ENCODE peak calls at places on chromosomes 3 and 15, in nine cellular contexts. One of them, this sample, is unnamed.

GRCh38 chr3:50567386-50568182 is at the start of gene C3orf18:
- DNase-seq in coronary artery: peak; percentile 93
- DNase-seq in KBM-7: no peak
- DNase-seq in cardiac fibroblast: peak; percentile 93
- DNase-seq in stimulated activated CD8-positive, alpha-beta memory T cell treated with anti-CD3 and anti-CD28 coated beads, Interleukin-12 subunit alpha, Interleukin-12 subunit beta, amount 100 ng/mL, for 1 hour: peak; percentile 90
- DNase-seq in stimulated activated naive CD8-positive, alpha-beta T cell treated with anti-CD3 and anti-CD28 coated beads, Interleukin-15, Interleukin-2, amounts not matched to agents 100 U/mL and 50 U/mL, for 24 hours: peak; percentile 97
- DNase-seq in body of pancreas: peak; percentile 91
- DNase-seq in lower leg skin: peak; percentile 99
- DNase-seq in EL: peak; percentile 92
- DNase-seq in this sample: peak; percentile 62

GRCh38 chr3:172606021-172606420 is 82.8 kb upstream of the TNFSF10 start:
- DNase-seq in coronary artery: no peak
- DNase-seq in EL: peak; percentile 79
- DNase-seq in cardiac fibroblast: peak; percentile 47
- DNase-seq in stimulated activated CD8-positive, alpha-beta memory T cell treated with anti-CD3 and anti-CD28 coated beads, Interleukin-12 subunit alpha, Interleukin-12 subunit beta, amount 100 ng/mL, for 1 hour: no peak
- DNase-seq in lower leg skin: no peak
- DNase-seq in body of pancreas: no peak
- DNase-seq in stimulated activated naive CD8-positive, alpha-beta T cell treated with anti-CD3 and anti-CD28 coated beads, Interleukin-15, Interleukin-2, amounts not matched to agents 100 U/mL and 50 U/mL, for 24 hours: no peak
- DNase-seq in KBM-7: no peak
- DNase-seq in this sample: no peak

GRCh38 chr3:106518516-106518915 is 649.7 kb upstream of the CBLB start:
- DNase-seq in coronary artery: no peak
- DNase-seq in lower leg skin: no peak
- DNase-seq in stimulated activated CD8-positive, alpha-beta memory T cell treated with anti-CD3 and anti-CD28 coated beads, Interleukin-12 subunit alpha, Interleukin-12 subunit beta, amount 100 ng/mL, for 1 hour: no peak
- DNase-seq in body of pancreas: no peak
- DNase-seq in stimulated activated naive CD8-positive, alpha-beta T cell treated with anti-CD3 and anti-CD28 coated beads, Interleukin-15, Interleukin-2, amounts not matched to agents 100 U/mL and 50 U/mL, for 24 hours: no peak
- DNase-seq in EL: peak; percentile 72
- DNase-seq in KBM-7: no peak
- DNase-seq in cardiac fibroblast: peak; percentile 41
- DNase-seq in this sample: no peak

GRCh38 chr15:22893081-22893480 is 54.6 kb downstream of the NIPA2 start:
- DNase-seq in stimulated activated CD8-positive, alpha-beta memory T cell treated with anti-CD3 and anti-CD28 coated beads, Interleukin-12 subunit alpha, Interleukin-12 subunit beta, amount 100 ng/mL, for 1 hour: no peak
- DNase-seq in cardiac fibroblast: no peak
- DNase-seq in body of pancreas: no peak
- DNase-seq in lower leg skin: no peak
- DNase-seq in EL: no peak
- DNase-seq in KBM-7: no peak
- DNase-seq in stimulated activated naive CD8-positive, alpha-beta T cell treated with anti-CD3 and anti-CD28 coated beads, Interleukin-15, Interleukin-2, amounts not matched to agents 100 U/mL and 50 U/mL, for 24 hours: no peak
- DNase-seq in coronary artery: no peak
- DNase-seq in this sample: no peak

GRCh38 chr3:99645277-99646106 is 7.1 kb downstream of the COL8A1 start:
- DNase-seq in cardiac fibroblast: peak; percentile 81
- DNase-seq in body of pancreas: no peak
- DNase-seq in stimulated activated naive CD8-positive, alpha-beta T cell treated with anti-CD3 and anti-CD28 coated beads, Interleukin-15, Interleukin-2, amounts not matched to agents 100 U/mL and 50 U/mL, for 24 hours: no peak
- DNase-seq in KBM-7: peak; percentile 22
- DNase-seq in lower leg skin: peak; percentile 83
- DNase-seq in stimulated activated CD8-positive, alpha-beta memory T cell treated with anti-CD3 and anti-CD28 coated beads, Interleukin-12 subunit alpha, Interleukin-12 subunit beta, amount 100 ng/mL, for 1 hour: no peak
- DNase-seq in coronary artery: no peak
- DNase-seq in EL: peak; percentile 65
- DNase-seq in this sample: no peak

GRCh38 chr3:18559323-18559972 is 134.3 kb upstream of the SATB1 start:
- DNase-seq in cardiac fibroblast: peak; percentile 30
- DNase-seq in lower leg skin: no peak
- DNase-seq in stimulated activated CD8-positive, alpha-beta memory T cell treated with anti-CD3 and anti-CD28 coated beads, Interleukin-12 subunit alpha, Interleukin-12 subunit beta, amount 100 ng/mL, for 1 hour: no peak
- DNase-seq in stimulated activated naive CD8-positive, alpha-beta T cell treated with anti-CD3 and anti-CD28 coated beads, Interleukin-15, Interleukin-2, amounts not matched to agents 100 U/mL and 50 U/mL, for 24 hours: peak; percentile 28
- DNase-seq in EL: peak; percentile 4
- DNase-seq in coronary artery: no peak
- DNase-seq in KBM-7: peak; percentile 72
- DNase-seq in body of pancreas: peak; percentile 42
- DNase-seq in this sample: no peak

GRCh38 chr3:123499316-123499715 is 50.4 kb upstream of the ADCY5 start:
- DNase-seq in cardiac fibroblast: peak; percentile 45
- DNase-seq in body of pancreas: no peak
- DNase-seq in stimulated activated naive CD8-positive, alpha-beta T cell treated with anti-CD3 and anti-CD28 coated beads, Interleukin-15, Interleukin-2, amounts not matched to agents 100 U/mL and 50 U/mL, for 24 hours: no peak
- DNase-seq in coronary artery: no peak
- DNase-seq in lower leg skin: no peak
- DNase-seq in EL: peak; percentile 67
- DNase-seq in stimulated activated CD8-positive, alpha-beta memory T cell treated with anti-CD3 and anti-CD28 coated beads, Interleukin-12 subunit alpha, Interleukin-12 subunit beta, amount 100 ng/mL, for 1 hour: no peak
- DNase-seq in KBM-7: no peak
- DNase-seq in this sample: no peak

GRCh38 chr15:42911058-42911592 is 9.5 kb downstream of the TTBK2 start:
- DNase-seq in coronary artery: no peak
- DNase-seq in stimulated activated naive CD8-positive, alpha-beta T cell treated with anti-CD3 and anti-CD28 coated beads, Interleukin-15, Interleukin-2, amounts not matched to agents 100 U/mL and 50 U/mL, for 24 hours: no peak
- DNase-seq in EL: peak; percentile 64
- DNase-seq in cardiac fibroblast: peak; percentile 16
- DNase-seq in lower leg skin: no peak
- DNase-seq in KBM-7: no peak
- DNase-seq in stimulated activated CD8-positive, alpha-beta memory T cell treated with anti-CD3 and anti-CD28 coated beads, Interleukin-12 subunit alpha, Interleukin-12 subunit beta, amount 100 ng/mL, for 1 hour: no peak
- DNase-seq in body of pancreas: no peak
- DNase-seq in this sample: no peak

GRCh38 chr3:11224870-11225251 is 47.3 kb upstream of the ATG7 start:
- DNase-seq in EL: no peak
- DNase-seq in KBM-7: no peak
- DNase-seq in cardiac fibroblast: no peak
- DNase-seq in lower leg skin: peak; percentile 69
- DNase-seq in body of pancreas: no peak
- DNase-seq in stimulated activated CD8-positive, alpha-beta memory T cell treated with anti-CD3 and anti-CD28 coated beads, Interleukin-12 subunit alpha, Interleukin-12 subunit beta, amount 100 ng/mL, for 1 hour: no peak
- DNase-seq in coronary artery: no peak
- DNase-seq in stimulated activated naive CD8-positive, alpha-beta T cell treated with anti-CD3 and anti-CD28 coated beads, Interleukin-15, Interleukin-2, amounts not matched to agents 100 U/mL and 50 U/mL, for 24 hours: no peak
- DNase-seq in this sample: no peak

GRCh38 chr3:85560088-85560790 is 601.5 kb downstream of the CADM2 start:
- DNase-seq in stimulated activated naive CD8-positive, alpha-beta T cell treated with anti-CD3 and anti-CD28 coated beads, Interleukin-15, Interleukin-2, amounts not matched to agents 100 U/mL and 50 U/mL, for 24 hours: no peak
- DNase-seq in cardiac fibroblast: peak; percentile 8
- DNase-seq in coronary artery: no peak
- DNase-seq in EL: no peak
- DNase-seq in body of pancreas: peak; percentile 41
- DNase-seq in lower leg skin: no peak
- DNase-seq in KBM-7: no peak
- DNase-seq in stimulated activated CD8-positive, alpha-beta memory T cell treated with anti-CD3 and anti-CD28 coated beads, Interleukin-12 subunit alpha, Interleukin-12 subunit beta, amount 100 ng/mL, for 1 hour: no peak
- DNase-seq in this sample: no peak

GRCh38 chr15:80234883-80235282 is 17.1 kb downstream of the CTXND1 start:
- DNase-seq in lower leg skin: peak; percentile 80
- DNase-seq in stimulated activated naive CD8-positive, alpha-beta T cell treated with anti-CD3 and anti-CD28 coated beads, Interleukin-15, Interleukin-2, amounts not matched to agents 100 U/mL and 50 U/mL, for 24 hours: peak; percentile 56
- DNase-seq in cardiac fibroblast: peak; percentile 50
- DNase-seq in stimulated activated CD8-positive, alpha-beta memory T cell treated with anti-CD3 and anti-CD28 coated beads, Interleukin-12 subunit alpha, Interleukin-12 subunit beta, amount 100 ng/mL, for 1 hour: no peak
- DNase-seq in KBM-7: peak; percentile 43
- DNase-seq in EL: peak; percentile 30
- DNase-seq in body of pancreas: peak; percentile 48
- DNase-seq in coronary artery: peak; percentile 70
- DNase-seq in this sample: no peak

GRCh38 chr3:178406206-178406605 is 130.0 kb upstream of the KCNMB2 start:
- DNase-seq in body of pancreas: no peak
- DNase-seq in EL: no peak
- DNase-seq in cardiac fibroblast: peak; percentile 54
- DNase-seq in stimulated activated CD8-positive, alpha-beta memory T cell treated with anti-CD3 and anti-CD28 coated beads, Interleukin-12 subunit alpha, Interleukin-12 subunit beta, amount 100 ng/mL, for 1 hour: no peak
- DNase-seq in KBM-7: no peak
- DNase-seq in lower leg skin: no peak
- DNase-seq in stimulated activated naive CD8-positive, alpha-beta T cell treated with anti-CD3 and anti-CD28 coated beads, Interleukin-15, Interleukin-2, amounts not matched to agents 100 U/mL and 50 U/mL, for 24 hours: no peak
- DNase-seq in coronary artery: no peak
- DNase-seq in this sample: no peak

GRCh38 chr3:63193647-63194046 is 84.5 kb upstream of the SYNPR start:
- DNase-seq in body of pancreas: no peak
- DNase-seq in cardiac fibroblast: peak; percentile 27
- DNase-seq in EL: peak; percentile 11
- DNase-seq in KBM-7: peak; percentile 16
- DNase-seq in coronary artery: no peak
- DNase-seq in stimulated activated CD8-positive, alpha-beta memory T cell treated with anti-CD3 and anti-CD28 coated beads, Interleukin-12 subunit alpha, Interleukin-12 subunit beta, amount 100 ng/mL, for 1 hour: no peak
- DNase-seq in lower leg skin: no peak
- DNase-seq in stimulated activated naive CD8-positive, alpha-beta T cell treated with anti-CD3 and anti-CD28 coated beads, Interleukin-15, Interleukin-2, amounts not matched to agents 100 U/mL and 50 U/mL, for 24 hours: no peak
- DNase-seq in this sample: no peak

GRCh38 chr15:32041294-32041693 is 11.0 kb downstream of the CHRNA7 start:
- DNase-seq in lower leg skin: no peak
- DNase-seq in coronary artery: no peak
- DNase-seq in stimulated activated naive CD8-positive, alpha-beta T cell treated with anti-CD3 and anti-CD28 coated beads, Interleukin-15, Interleukin-2, amounts not matched to agents 100 U/mL and 50 U/mL, for 24 hours: no peak
- DNase-seq in stimulated activated CD8-positive, alpha-beta memory T cell treated with anti-CD3 and anti-CD28 coated beads, Interleukin-12 subunit alpha, Interleukin-12 subunit beta, amount 100 ng/mL, for 1 hour: no peak
- DNase-seq in EL: no peak
- DNase-seq in KBM-7: no peak
- DNase-seq in cardiac fibroblast: no peak
- DNase-seq in body of pancreas: peak; percentile 40
- DNase-seq in this sample: no peak

GRCh38 chr3:13141991-13142412 is 68.8 kb upstream of the IQSEC1 start:
- DNase-seq in cardiac fibroblast: peak; percentile 32
- DNase-seq in stimulated activated naive CD8-positive, alpha-beta T cell treated with anti-CD3 and anti-CD28 coated beads, Interleukin-15, Interleukin-2, amounts not matched to agents 100 U/mL and 50 U/mL, for 24 hours: peak; percentile 28
- DNase-seq in body of pancreas: peak; percentile 6
- DNase-seq in lower leg skin: peak; percentile 54
- DNase-seq in coronary artery: peak; percentile 56
- DNase-seq in KBM-7: peak; percentile 29
- DNase-seq in stimulated activated CD8-positive, alpha-beta memory T cell treated with anti-CD3 and anti-CD28 coated beads, Interleukin-12 subunit alpha, Interleukin-12 subunit beta, amount 100 ng/mL, for 1 hour: no peak
- DNase-seq in EL: peak; percentile 46
- DNase-seq in this sample: no peak

GRCh38 chr15:93359037-93359779 is 270.2 kb upstream of the RGMA start:
- DNase-seq in stimulated activated naive CD8-positive, alpha-beta T cell treated with anti-CD3 and anti-CD28 coated beads, Interleukin-15, Interleukin-2, amounts not matched to agents 100 U/mL and 50 U/mL, for 24 hours: no peak
- DNase-seq in coronary artery: no peak
- DNase-seq in cardiac fibroblast: no peak
- DNase-seq in lower leg skin: no peak
- DNase-seq in EL: no peak
- DNase-seq in KBM-7: no peak
- DNase-seq in stimulated activated CD8-positive, alpha-beta memory T cell treated with anti-CD3 and anti-CD28 coated beads, Interleukin-12 subunit alpha, Interleukin-12 subunit beta, amount 100 ng/mL, for 1 hour: no peak
- DNase-seq in body of pancreas: peak; percentile 37
- DNase-seq in this sample: no peak

GRCh38 chr3:129487183-129487867 is 41.1 kb upstream of the RHO start:
- DNase-seq in KBM-7: no peak
- DNase-seq in stimulated activated naive CD8-positive, alpha-beta T cell treated with anti-CD3 and anti-CD28 coated beads, Interleukin-15, Interleukin-2, amounts not matched to agents 100 U/mL and 50 U/mL, for 24 hours: no peak
- DNase-seq in cardiac fibroblast: no peak
- DNase-seq in body of pancreas: no peak
- DNase-seq in lower leg skin: no peak
- DNase-seq in coronary artery: no peak
- DNase-seq in EL: no peak
- DNase-seq in stimulated activated CD8-positive, alpha-beta memory T cell treated with anti-CD3 and anti-CD28 coated beads, Interleukin-12 subunit alpha, Interleukin-12 subunit beta, amount 100 ng/mL, for 1 hour: no peak
- DNase-seq in this sample: no peak

GRCh38 chr15:101159096-101159935 is 92.5 kb downstream of the CHSY1 start:
- DNase-seq in stimulated activated CD8-positive, alpha-beta memory T cell treated with anti-CD3 and anti-CD28 coated beads, Interleukin-12 subunit alpha, Interleukin-12 subunit beta, amount 100 ng/mL, for 1 hour: no peak
- DNase-seq in lower leg skin: no peak
- DNase-seq in coronary artery: no peak
- DNase-seq in EL: no peak
- DNase-seq in KBM-7: no peak
- DNase-seq in body of pancreas: no peak
- DNase-seq in stimulated activated naive CD8-positive, alpha-beta T cell treated with anti-CD3 and anti-CD28 coated beads, Interleukin-15, Interleukin-2, amounts not matched to agents 100 U/mL and 50 U/mL, for 24 hours: peak; percentile 63
- DNase-seq in cardiac fibroblast: no peak
- DNase-seq in this sample: no peak

GRCh38 chr3:10520118-10520517 is 14.7 kb upstream of the ATP2B2 start:
- DNase-seq in cardiac fibroblast: no peak
- DNase-seq in KBM-7: no peak
- DNase-seq in EL: no peak
- DNase-seq in lower leg skin: no peak
- DNase-seq in stimulated activated naive CD8-positive, alpha-beta T cell treated with anti-CD3 and anti-CD28 coated beads, Interleukin-15, Interleukin-2, amounts not matched to agents 100 U/mL and 50 U/mL, for 24 hours: no peak
- DNase-seq in body of pancreas: no peak
- DNase-seq in coronary artery: no peak
- DNase-seq in stimulated activated CD8-positive, alpha-beta memory T cell treated with anti-CD3 and anti-CD28 coated beads, Interleukin-12 subunit alpha, Interleukin-12 subunit beta, amount 100 ng/mL, for 1 hour: no peak
- DNase-seq in this sample: no peak

GRCh38 chr3:190174471-190174870 is 53.8 kb upstream of the P3H2 start:
- DNase-seq in stimulated activated naive CD8-positive, alpha-beta T cell treated with anti-CD3 and anti-CD28 coated beads, Interleukin-15, Interleukin-2, amounts not matched to agents 100 U/mL and 50 U/mL, for 24 hours: no peak
- DNase-seq in coronary artery: no peak
- DNase-seq in EL: no peak
- DNase-seq in stimulated activated CD8-positive, alpha-beta memory T cell treated with anti-CD3 and anti-CD28 coated beads, Interleukin-12 subunit alpha, Interleukin-12 subunit beta, amount 100 ng/mL, for 1 hour: no peak
- DNase-seq in lower leg skin: no peak
- DNase-seq in body of pancreas: no peak
- DNase-seq in KBM-7: no peak
- DNase-seq in cardiac fibroblast: no peak
- DNase-seq in this sample: no peak

GRCh38 chr15:78034495-78035191 is 42.9 kb downstream of the TBC1D2B start:
- DNase-seq in body of pancreas: peak; percentile 68
- DNase-seq in KBM-7: peak; percentile 90
- DNase-seq in coronary artery: no peak
- DNase-seq in EL: no peak
- DNase-seq in stimulated activated naive CD8-positive, alpha-beta T cell treated with anti-CD3 and anti-CD28 coated beads, Interleukin-15, Interleukin-2, amounts not matched to agents 100 U/mL and 50 U/mL, for 24 hours: peak; percentile 85
- DNase-seq in cardiac fibroblast: no peak
- DNase-seq in lower leg skin: peak; percentile 86
- DNase-seq in stimulated activated CD8-positive, alpha-beta memory T cell treated with anti-CD3 and anti-CD28 coated beads, Interleukin-12 subunit alpha, Interleukin-12 subunit beta, amount 100 ng/mL, for 1 hour: peak; percentile 67
- DNase-seq in this sample: no peak

GRCh38 chr3:72306800-72307341 is 521.9 kb upstream of the PROK2 start:
- DNase-seq in coronary artery: no peak
- DNase-seq in lower leg skin: no peak
- DNase-seq in KBM-7: peak; percentile 61
- DNase-seq in stimulated activated naive CD8-positive, alpha-beta T cell treated with anti-CD3 and anti-CD28 coated beads, Interleukin-15, Interleukin-2, amounts not matched to agents 100 U/mL and 50 U/mL, for 24 hours: no peak
- DNase-seq in stimulated activated CD8-positive, alpha-beta memory T cell treated with anti-CD3 and anti-CD28 coated beads, Interleukin-12 subunit alpha, Interleukin-12 subunit beta, amount 100 ng/mL, for 1 hour: no peak
- DNase-seq in body of pancreas: peak; percentile 33
- DNase-seq in cardiac fibroblast: no peak
- DNase-seq in EL: no peak
- DNase-seq in this sample: no peak

GRCh38 chr3:186825294-186825821 is 17.2 kb upstream of the ADIPOQ start:
- DNase-seq in cardiac fibroblast: peak; percentile 69
- DNase-seq in lower leg skin: peak; percentile 84
- DNase-seq in KBM-7: peak; percentile 25
- DNase-seq in stimulated activated naive CD8-positive, alpha-beta T cell treated with anti-CD3 and anti-CD28 coated beads, Interleukin-15, Interleukin-2, amounts not matched to agents 100 U/mL and 50 U/mL, for 24 hours: peak; percentile 67
- DNase-seq in EL: peak; percentile 77
- DNase-seq in coronary artery: no peak
- DNase-seq in stimulated activated CD8-positive, alpha-beta memory T cell treated with anti-CD3 and anti-CD28 coated beads, Interleukin-12 subunit alpha, Interleukin-12 subunit beta, amount 100 ng/mL, for 1 hour: no peak
- DNase-seq in body of pancreas: no peak
- DNase-seq in this sample: no peak

GRCh38 chr3:163753033-163753432 is 1325.3 kb downstream of the SI start:
- DNase-seq in cardiac fibroblast: no peak
- DNase-seq in stimulated activated CD8-positive, alpha-beta memory T cell treated with anti-CD3 and anti-CD28 coated beads, Interleukin-12 subunit alpha, Interleukin-12 subunit beta, amount 100 ng/mL, for 1 hour: no peak
- DNase-seq in coronary artery: no peak
- DNase-seq in KBM-7: no peak
- DNase-seq in EL: no peak
- DNase-seq in body of pancreas: no peak
- DNase-seq in lower leg skin: no peak
- DNase-seq in stimulated activated naive CD8-positive, alpha-beta T cell treated with anti-CD3 and anti-CD28 coated beads, Interleukin-15, Interleukin-2, amounts not matched to agents 100 U/mL and 50 U/mL, for 24 hours: no peak
- DNase-seq in this sample: no peak

GRCh38 chr3:123498761-123499160 is 49.9 kb upstream of the ADCY5 start:
- DNase-seq in body of pancreas: no peak
- DNase-seq in EL: no peak
- DNase-seq in cardiac fibroblast: no peak
- DNase-seq in lower leg skin: no peak
- DNase-seq in coronary artery: no peak
- DNase-seq in KBM-7: no peak
- DNase-seq in stimulated activated CD8-positive, alpha-beta memory T cell treated with anti-CD3 and anti-CD28 coated beads, Interleukin-12 subunit alpha, Interleukin-12 subunit beta, amount 100 ng/mL, for 1 hour: no peak
- DNase-seq in stimulated activated naive CD8-positive, alpha-beta T cell treated with anti-CD3 and anti-CD28 coated beads, Interleukin-15, Interleukin-2, amounts not matched to agents 100 U/mL and 50 U/mL, for 24 hours: no peak
- DNase-seq in this sample: no peak

GRCh38 chr15:62450061-62450460 is 285.0 kb upstream of the C2CD4B start:
- DNase-seq in cardiac fibroblast: no peak
- DNase-seq in coronary artery: no peak
- DNase-seq in lower leg skin: no peak
- DNase-seq in stimulated activated CD8-positive, alpha-beta memory T cell treated with anti-CD3 and anti-CD28 coated beads, Interleukin-12 subunit alpha, Interleukin-12 subunit beta, amount 100 ng/mL, for 1 hour: no peak
- DNase-seq in EL: no peak
- DNase-seq in KBM-7: no peak
- DNase-seq in body of pancreas: no peak
- DNase-seq in stimulated activated naive CD8-positive, alpha-beta T cell treated with anti-CD3 and anti-CD28 coated beads, Interleukin-15, Interleukin-2, amounts not matched to agents 100 U/mL and 50 U/mL, for 24 hours: no peak
- DNase-seq in this sample: no peak

GRCh38 chr3:124619887-124620599 is 110.2 kb upstream of the UMPS start:
- DNase-seq in stimulated activated CD8-positive, alpha-beta memory T cell treated with anti-CD3 and anti-CD28 coated beads, Interleukin-12 subunit alpha, Interleukin-12 subunit beta, amount 100 ng/mL, for 1 hour: no peak
- DNase-seq in lower leg skin: no peak
- DNase-seq in body of pancreas: no peak
- DNase-seq in stimulated activated naive CD8-positive, alpha-beta T cell treated with anti-CD3 and anti-CD28 coated beads, Interleukin-15, Interleukin-2, amounts not matched to agents 100 U/mL and 50 U/mL, for 24 hours: no peak
- DNase-seq in KBM-7: no peak
- DNase-seq in cardiac fibroblast: no peak
- DNase-seq in coronary artery: no peak
- DNase-seq in EL: no peak
- DNase-seq in this sample: no peak

GRCh38 chr3:16183601-16184270 is 9.3 kb downstream of the GALNT15 start:
- DNase-seq in cardiac fibroblast: peak; percentile 90
- DNase-seq in EL: peak; percentile 89
- DNase-seq in lower leg skin: peak; percentile 84
- DNase-seq in stimulated activated naive CD8-positive, alpha-beta T cell treated with anti-CD3 and anti-CD28 coated beads, Interleukin-15, Interleukin-2, amounts not matched to agents 100 U/mL and 50 U/mL, for 24 hours: no peak
- DNase-seq in KBM-7: no peak
- DNase-seq in body of pancreas: no peak
- DNase-seq in stimulated activated CD8-positive, alpha-beta memory T cell treated with anti-CD3 and anti-CD28 coated beads, Interleukin-12 subunit alpha, Interleukin-12 subunit beta, amount 100 ng/mL, for 1 hour: no peak
- DNase-seq in coronary artery: peak; percentile 69
- DNase-seq in this sample: no peak

GRCh38 chr3:98746882-98747281 is 16.3 kb upstream of the ST3GAL6 start:
- DNase-seq in body of pancreas: no peak
- DNase-seq in stimulated activated naive CD8-positive, alpha-beta T cell treated with anti-CD3 and anti-CD28 coated beads, Interleukin-15, Interleukin-2, amounts not matched to agents 100 U/mL and 50 U/mL, for 24 hours: no peak
- DNase-seq in KBM-7: no peak
- DNase-seq in cardiac fibroblast: peak; percentile 27
- DNase-seq in stimulated activated CD8-positive, alpha-beta memory T cell treated with anti-CD3 and anti-CD28 coated beads, Interleukin-12 subunit alpha, Interleukin-12 subunit beta, amount 100 ng/mL, for 1 hour: no peak
- DNase-seq in coronary artery: no peak
- DNase-seq in lower leg skin: no peak
- DNase-seq in EL: no peak
- DNase-seq in this sample: no peak

GRCh38 chr15:76310470-76311070 is 699 bp downstream of the ETFA start:
- DNase-seq in stimulated activated CD8-positive, alpha-beta memory T cell treated with anti-CD3 and anti-CD28 coated beads, Interleukin-12 subunit alpha, Interleukin-12 subunit beta, amount 100 ng/mL, for 1 hour: no peak
- DNase-seq in EL: peak; percentile 32
- DNase-seq in lower leg skin: no peak
- DNase-seq in stimulated activated naive CD8-positive, alpha-beta T cell treated with anti-CD3 and anti-CD28 coated beads, Interleukin-15, Interleukin-2, amounts not matched to agents 100 U/mL and 50 U/mL, for 24 hours: peak; percentile 30
- DNase-seq in cardiac fibroblast: no peak
- DNase-seq in body of pancreas: no peak
- DNase-seq in KBM-7: peak; percentile 80
- DNase-seq in coronary artery: no peak
- DNase-seq in this sample: no peak

GRCh38 chr3:126376464-126376863 is 18.2 kb upstream of the CFAP100 start:
- DNase-seq in coronary artery: no peak
- DNase-seq in cardiac fibroblast: no peak
- DNase-seq in stimulated activated CD8-positive, alpha-beta memory T cell treated with anti-CD3 and anti-CD28 coated beads, Interleukin-12 subunit alpha, Interleukin-12 subunit beta, amount 100 ng/mL, for 1 hour: no peak
- DNase-seq in stimulated activated naive CD8-positive, alpha-beta T cell treated with anti-CD3 and anti-CD28 coated beads, Interleukin-15, Interleukin-2, amounts not matched to agents 100 U/mL and 50 U/mL, for 24 hours: no peak
- DNase-seq in lower leg skin: peak; percentile 63
- DNase-seq in EL: no peak
- DNase-seq in body of pancreas: no peak
- DNase-seq in KBM-7: no peak
- DNase-seq in this sample: no peak